ENCODE peak calls at places on chromosomes 2 and 18, in seven cellular contexts. One of them, this sample, is unnamed.
A peak's percentile ranks its signal among the peaks of the same experiment; 100 is the strongest.

GRCh38 chr2:186884585-186884984 is 35.6 kb upstream of the ZSWIM2 start:
- DNase-seq in uterus: peak; percentile 44
- DNase-seq in A549: no peak
- DNase-seq in osteoblast: no peak
- DNase-seq in neural progenitor cell: peak; percentile 49
- DNase-seq in fibroblast of lung: no peak
- DNase-seq in lung: no peak
- DNase-seq in this sample: no peak

GRCh38 chr2:208320686-208321085 is 54.6 kb downstream of the PIKFYVE start:
- DNase-seq in lung: no peak
- DNase-seq in neural progenitor cell: no peak
- DNase-seq in osteoblast: no peak
- DNase-seq in uterus: peak; percentile 21
- DNase-seq in fibroblast of lung: peak; percentile 13
- DNase-seq in A549: no peak
- DNase-seq in this sample: no peak

GRCh38 chr2:209458018-209458979 is 34.5 kb downstream of the MAP2 start:
- DNase-seq in osteoblast: no peak
- DNase-seq in neural progenitor cell: no peak
- DNase-seq in fibroblast of lung: peak; percentile 33
- DNase-seq in uterus: no peak
- DNase-seq in A549: no peak
- DNase-seq in lung: no peak
- DNase-seq in this sample: no peak

GRCh38 chr18:48787523-48788151 is 163.1 kb downstream of the SMAD7 start:
- DNase-seq in lung: no peak
- DNase-seq in osteoblast: peak; percentile 87
- DNase-seq in neural progenitor cell: no peak
- DNase-seq in A549: no peak
- DNase-seq in uterus: no peak
- DNase-seq in fibroblast of lung: peak; percentile 44
- DNase-seq in this sample: no peak

GRCh38 chr18:48897531-48897930 is 53.2 kb downstream of the SMAD7 start:
- DNase-seq in uterus: no peak
- DNase-seq in A549: no peak
- DNase-seq in lung: no peak
- DNase-seq in fibroblast of lung: peak; percentile 46
- DNase-seq in osteoblast: peak; percentile 65
- DNase-seq in neural progenitor cell: no peak
- DNase-seq in this sample: no peak

GRCh38 chr2:176415156-176415870 is 146.1 kb downstream of the MTX2 start:
- DNase-seq in A549: no peak
- DNase-seq in neural progenitor cell: peak; percentile 8
- DNase-seq in osteoblast: no peak
- DNase-seq in lung: no peak
- DNase-seq in uterus: no peak
- DNase-seq in fibroblast of lung: no peak
- DNase-seq in this sample: no peak

GRCh38 chr18:49921278-49922037 is 108.1 kb upstream of the ACAA2 start:
- DNase-seq in fibroblast of lung: peak; percentile 63
- DNase-seq in osteoblast: no peak
- DNase-seq in lung: no peak
- DNase-seq in uterus: no peak
- DNase-seq in A549: no peak
- DNase-seq in neural progenitor cell: no peak
- DNase-seq in this sample: no peak

GRCh38 chr2:230829293-230829692 is 35.4 kb upstream of the ITM2C start:
- DNase-seq in uterus: no peak
- DNase-seq in fibroblast of lung: no peak
- DNase-seq in lung: no peak
- DNase-seq in neural progenitor cell: no peak
- DNase-seq in osteoblast: no peak
- DNase-seq in A549: no peak
- DNase-seq in this sample: no peak

GRCh38 chr2:239326831-239327535 is 73.8 kb downstream of the HDAC4 start:
- DNase-seq in osteoblast: no peak
- DNase-seq in neural progenitor cell: no peak
- DNase-seq in A549: no peak
- DNase-seq in lung: no peak
- DNase-seq in fibroblast of lung: peak; percentile 55
- DNase-seq in uterus: peak; percentile 24
- DNase-seq in this sample: peak; percentile 57

GRCh38 chr2:127058246-127058580 is 48.7 kb downstream of the BIN1 start:
- DNase-seq in neural progenitor cell: no peak
- DNase-seq in A549: no peak
- DNase-seq in osteoblast: peak; percentile 76
- DNase-seq in fibroblast of lung: no peak
- DNase-seq in uterus: no peak
- DNase-seq in lung: no peak
- DNase-seq in this sample: no peak

GRCh38 chr2:209566250-209566649 is 142.4 kb downstream of the MAP2 start:
- DNase-seq in osteoblast: no peak
- DNase-seq in uterus: no peak
- DNase-seq in fibroblast of lung: no peak
- DNase-seq in A549: no peak
- DNase-seq in lung: peak; percentile 38
- DNase-seq in neural progenitor cell: no peak
- DNase-seq in this sample: no peak

GRCh38 chr2:201786471-201786870 is 5.7 kb upstream of the ALS2 start:
- DNase-seq in lung: no peak
- DNase-seq in uterus: no peak
- DNase-seq in A549: no peak
- DNase-seq in neural progenitor cell: no peak
- DNase-seq in fibroblast of lung: peak; percentile 75
- DNase-seq in osteoblast: peak; percentile 74
- DNase-seq in this sample: no peak

GRCh38 chr18:27887287-27887686 is 289.6 kb downstream of the CDH2 start:
- DNase-seq in fibroblast of lung: peak; percentile 6
- DNase-seq in osteoblast: no peak
- DNase-seq in A549: peak; percentile 14
- DNase-seq in lung: no peak
- DNase-seq in uterus: no peak
- DNase-seq in neural progenitor cell: no peak
- DNase-seq in this sample: no peak

GRCh38 chr18:63454497-63454896 is 22.3 kb upstream of the SERPINB5 start:
- DNase-seq in fibroblast of lung: no peak
- DNase-seq in neural progenitor cell: no peak
- DNase-seq in lung: no peak
- DNase-seq in A549: peak; percentile 49
- DNase-seq in osteoblast: no peak
- DNase-seq in uterus: no peak
- DNase-seq in this sample: no peak

GRCh38 chr18:58870130-58870529 is 5.5 kb downstream of the ZNF532 start:
- DNase-seq in osteoblast: peak; percentile 45
- DNase-seq in fibroblast of lung: peak; percentile 60
- DNase-seq in neural progenitor cell: no peak
- DNase-seq in A549: no peak
- DNase-seq in uterus: no peak
- DNase-seq in lung: no peak
- DNase-seq in this sample: no peak
- H3K4me1 ChIP-seq in osteoblast: peaks cover 35% of the 10 kb centered on the region
- H3K4me1 ChIP-seq in fibroblast of lung: peaks cover 7% of the 10 kb centered on the region
- H3K4me1 ChIP-seq in neural progenitor cell: peaks cover 29% of the 10 kb centered on the region
- H3K4me1 ChIP-seq in A549: peaks cover 16% of the 10 kb centered on the region
- H3K4me1 ChIP-seq in uterus: no peaks in the 10 kb centered on the region
- H3K4me1 ChIP-seq in lung: peaks cover 9% of the 10 kb centered on the region
- H3K4me1 ChIP-seq in this sample: peaks cover 50% of the 10 kb centered on the region

GRCh38 chr2:47076586-47077441 is 78.3 kb downstream of the STPG4 start:
- DNase-seq in osteoblast: peak; percentile 100
- DNase-seq in fibroblast of lung: peak; percentile 99
- DNase-seq in A549: peak; percentile 99
- DNase-seq in neural progenitor cell: no peak
- DNase-seq in lung: peak; percentile 89
- DNase-seq in uterus: peak; percentile 79
- DNase-seq in this sample: peak; percentile 89
- TF ChIP-seq CTCF in osteoblast: no peak
- TF ChIP-seq CTCF in fibroblast of lung: no peak
- TF ChIP-seq CTCF in A549: no peak
- TF ChIP-seq CTCF in neural progenitor cell: no peak
- TF ChIP-seq CTCF in lung: no peak
- TF ChIP-seq CTCF in uterus: no peak
- TF ChIP-seq CTCF in this sample: no peak

DNA sequence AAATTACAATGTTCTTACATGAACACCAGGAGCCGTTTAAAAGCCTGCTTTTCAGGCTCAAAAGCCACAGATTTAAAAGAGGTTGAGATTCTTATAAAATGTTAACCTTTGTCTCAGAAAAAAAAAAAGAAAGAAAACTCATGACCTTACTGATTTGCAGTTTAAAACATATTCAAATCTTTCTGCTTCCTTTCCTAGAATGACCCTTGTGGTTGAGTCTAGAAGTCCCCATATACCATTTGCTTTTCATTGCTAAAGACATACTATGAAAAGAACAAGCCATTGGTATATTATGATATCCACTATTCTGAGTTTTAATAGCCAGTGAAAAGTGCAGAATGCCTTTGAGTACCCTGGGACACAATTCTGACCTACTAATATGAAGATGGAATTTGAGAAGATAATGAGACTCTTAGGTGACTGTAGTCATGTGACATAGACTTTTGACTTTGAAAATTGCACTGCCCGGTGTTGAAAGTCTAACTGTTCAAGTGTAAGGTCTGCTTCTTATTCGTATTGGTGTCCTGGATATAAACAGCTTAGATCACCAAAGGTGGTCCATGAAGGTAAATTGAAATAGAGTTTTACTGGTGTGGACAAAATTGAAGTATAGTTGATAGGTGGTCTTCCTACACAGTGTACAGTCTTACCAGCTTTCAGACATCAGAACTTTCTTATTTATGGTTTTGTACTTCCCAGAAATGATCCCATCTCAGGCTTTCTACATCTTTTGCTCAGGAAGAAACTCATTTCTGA is 117.0 kb downstream of the DOCK10 start:
- DNase-seq in neural progenitor cell: no peak
- DNase-seq in A549: no peak
- DNase-seq in lung: no peak
- DNase-seq in fibroblast of lung: no peak
- DNase-seq in osteoblast: no peak
- DNase-seq in uterus: no peak
- DNase-seq in this sample: no peak
- H3K4me1 ChIP-seq in neural progenitor cell: no peaks in the 10 kb centered on the region
- H3K4me1 ChIP-seq in A549: peaks cover 11% of the 10 kb centered on the region
- H3K4me1 ChIP-seq in lung: peaks cover 5% of the 10 kb centered on the region
- H3K4me1 ChIP-seq in fibroblast of lung: peaks cover 19% of the 10 kb centered on the region
- H3K4me1 ChIP-seq in osteoblast: peaks cover 46% of the 10 kb centered on the region
- H3K4me1 ChIP-seq in uterus: no peaks in the 10 kb centered on the region
- H3K4me1 ChIP-seq in this sample: peaks cover 12% of the 10 kb centered on the region

GRCh38 chr18:55013685-55014084 is 54.4 kb upstream of the CCDC68 start:
- DNase-seq in uterus: no peak
- DNase-seq in A549: no peak
- DNase-seq in lung: no peak
- DNase-seq in osteoblast: no peak
- DNase-seq in neural progenitor cell: no peak
- DNase-seq in fibroblast of lung: no peak
- DNase-seq in this sample: no peak
- TF ChIP-seq CTCF in uterus: no peak
- TF ChIP-seq CTCF in A549: no peak
- TF ChIP-seq CTCF in lung: no peak
- TF ChIP-seq CTCF in osteoblast: no peak
- TF ChIP-seq CTCF in neural progenitor cell: no peak
- TF ChIP-seq CTCF in fibroblast of lung: no peak
- TF ChIP-seq CTCF in this sample: no peak

DNA sequence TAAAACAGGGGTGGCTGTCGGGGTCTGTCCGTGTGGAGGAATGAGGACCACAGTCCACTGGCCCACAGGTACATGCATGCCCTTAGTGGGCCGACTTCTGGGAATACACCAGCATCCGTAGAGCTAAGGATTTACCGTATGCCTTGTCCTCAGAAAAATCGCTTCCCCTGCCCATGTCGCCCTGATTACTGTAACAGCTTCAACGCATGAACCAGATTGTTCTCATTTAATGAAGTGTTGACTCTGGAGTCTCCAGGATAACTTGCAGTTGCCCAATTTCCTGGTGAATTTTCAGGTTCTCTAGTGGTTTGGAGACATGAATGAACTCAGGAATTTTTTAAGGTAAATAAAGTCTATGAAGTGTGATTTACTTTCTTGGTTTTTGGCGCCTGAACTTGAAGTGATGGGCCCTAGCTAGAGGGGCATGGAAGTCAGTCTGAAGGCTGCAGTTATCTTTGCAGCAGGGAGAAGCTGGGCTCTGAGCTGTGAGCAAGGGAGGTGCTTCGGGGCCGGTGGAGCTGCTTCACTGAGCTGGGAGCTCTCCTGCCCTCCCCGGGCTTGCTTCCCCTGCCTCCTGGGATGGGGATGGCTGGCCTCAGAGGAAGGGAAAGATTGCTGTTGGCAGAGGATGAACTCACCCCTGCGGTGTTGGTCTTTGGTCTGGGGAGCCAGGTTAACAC is 27.9 kb downstream of the TCF7L1 start:
- DNase-seq in fibroblast of lung: no peak
- DNase-seq in lung: no peak
- DNase-seq in A549: no peak
- DNase-seq in uterus: no peak
- DNase-seq in osteoblast: peak; percentile 67
- DNase-seq in neural progenitor cell: peak; percentile 22
- DNase-seq in this sample: no peak
- H3K4me1 ChIP-seq in fibroblast of lung: peaks cover 15% of the 10 kb centered on the region
- H3K4me1 ChIP-seq in lung: peaks cover 39% of the 10 kb centered on the region
- H3K4me1 ChIP-seq in A549: no peaks in the 10 kb centered on the region
- H3K4me1 ChIP-seq in uterus: peaks cover 11% of the 10 kb centered on the region
- H3K4me1 ChIP-seq in osteoblast: peaks cover 46% of the 10 kb centered on the region
- H3K4me1 ChIP-seq in neural progenitor cell: peaks cover 48% of the 10 kb centered on the region
- H3K4me1 ChIP-seq in this sample: no peaks in the 10 kb centered on the region